ENCODE peak calls at places on chromosomes 2 and 18, in four cellular contexts. One of them, this sample, is unnamed.

GRCh38 chr18:29271496-29271895 is 1094.6 kb upstream of the CDH2 start:
- DNase-seq in body of pancreas: no peak
- DNase-seq in lower lobe of right lung: no peak
- DNase-seq in hepatocyte: no peak
- DNase-seq in this sample: no peak

GRCh38 chr18:3720818-3721545 is 271.0 kb downstream of the TGIF1 start:
- DNase-seq in body of pancreas: no peak
- DNase-seq in lower lobe of right lung: no peak
- DNase-seq in hepatocyte: peak
- DNase-seq in this sample: no peak

GRCh38 chr2:204828191-204828590 is 282.9 kb downstream of the PARD3B start:
- DNase-seq in body of pancreas: no peak
- DNase-seq in lower lobe of right lung: no peak
- DNase-seq in hepatocyte: no peak
- DNase-seq in this sample: no peak

GRCh38 chr2:128622371-128622770 is 303.7 kb upstream of the HS6ST1 start:
- DNase-seq in body of pancreas: peak
- DNase-seq in lower lobe of right lung: peak
- DNase-seq in hepatocyte: no peak
- DNase-seq in this sample: no peak

GRCh38 chr2:240351826-240352426 is 83.5 kb upstream of the GPC1 start:
- DNase-seq in body of pancreas: no peak
- DNase-seq in lower lobe of right lung: no peak
- DNase-seq in hepatocyte: no peak
- DNase-seq in this sample: no peak

GRCh38 chr2:1451451-1451850 is 38.2 kb downstream of the TPO start:
- DNase-seq in body of pancreas: no peak
- DNase-seq in lower lobe of right lung: no peak
- DNase-seq in hepatocyte: no peak
- DNase-seq in this sample: no peak

GRCh38 chr2:159516241-159516758 is 100.0 kb downstream of the BAZ2B start:
- DNase-seq in body of pancreas: peak
- DNase-seq in lower lobe of right lung: no peak
- DNase-seq in hepatocyte: peak
- DNase-seq in this sample: peak

GRCh38 chr2:204027105-204027504 is 90.5 kb downstream of the ICOS start:
- DNase-seq in body of pancreas: no peak
- DNase-seq in lower lobe of right lung: no peak
- DNase-seq in hepatocyte: no peak
- DNase-seq in this sample: no peak

GRCh38 chr2:216551234-216551633 is 52.6 kb downstream of the RPL37A start:
- DNase-seq in body of pancreas: no peak
- DNase-seq in lower lobe of right lung: no peak
- DNase-seq in hepatocyte: no peak
- DNase-seq in this sample: no peak

GRCh38 chr18:28407681-28408080 is 230.8 kb upstream of the CDH2 start:
- DNase-seq in body of pancreas: no peak
- DNase-seq in lower lobe of right lung: no peak
- DNase-seq in hepatocyte: no peak
- DNase-seq in this sample: no peak

GRCh38 chr2:121151311-121152109 is 133.5 kb downstream of the TFCP2L1 start:
- DNase-seq in body of pancreas: no peak
- DNase-seq in lower lobe of right lung: peak
- DNase-seq in hepatocyte: peak
- DNase-seq in this sample: peak

GRCh38 chr2:206260427-206261012 is 13.9 kb upstream of the ZDBF2 start:
- DNase-seq in body of pancreas: no peak
- DNase-seq in lower lobe of right lung: no peak
- DNase-seq in hepatocyte: peak
- DNase-seq in this sample: peak

GRCh38 chr2:55954306-55955035 is 30.9 kb upstream of the EFEMP1 start:
- DNase-seq in body of pancreas: no peak
- DNase-seq in lower lobe of right lung: no peak
- DNase-seq in hepatocyte: no peak
- DNase-seq in this sample: no peak

GRCh38 chr2:223979730-223980396 is 22.6 kb downstream of the MRPL44 start:
- DNase-seq in body of pancreas: no peak
- DNase-seq in lower lobe of right lung: no peak
- DNase-seq in hepatocyte: no peak
- DNase-seq in this sample: no peak

GRCh38 chr18:59708988-59709387 is 11.8 kb upstream of the CCBE1 start:
- DNase-seq in body of pancreas: no peak
- DNase-seq in lower lobe of right lung: no peak
- DNase-seq in hepatocyte: no peak
- DNase-seq in this sample: no peak

GRCh38 chr2:31256611-31257382 is 22.8 kb downstream of the EHD3 start:
- DNase-seq in body of pancreas: no peak
- DNase-seq in lower lobe of right lung: no peak
- DNase-seq in hepatocyte: peak
- DNase-seq in this sample: no peak

GRCh38 chr18:55586841-55587240 is 1.2 kb downstream of the TCF4 start:
- DNase-seq in body of pancreas: no peak
- DNase-seq in lower lobe of right lung: no peak
- DNase-seq in hepatocyte: peak
- DNase-seq in this sample: no peak

GRCh38 chr18:51778115-51778514 is 561.9 kb upstream of the DCC start:
- DNase-seq in body of pancreas: no peak
- DNase-seq in lower lobe of right lung: no peak
- DNase-seq in hepatocyte: no peak
- DNase-seq in this sample: no peak

GRCh38 chr2:9945596-9945995 is 5.9 kb upstream of the GRHL1 start:
- DNase-seq in body of pancreas: no peak
- DNase-seq in lower lobe of right lung: no peak
- DNase-seq in hepatocyte: no peak
- DNase-seq in this sample: no peak

GRCh38 chr18:76410033-76410432 is 85.0 kb downstream of the ZNF516 start:
- DNase-seq in body of pancreas: no peak
- DNase-seq in lower lobe of right lung: no peak
- DNase-seq in hepatocyte: no peak
- DNase-seq in this sample: no peak

GRCh38 chr2:170101789-170102188 is 76.2 kb upstream of the MYO3B start:
- DNase-seq in body of pancreas: no peak
- DNase-seq in lower lobe of right lung: no peak
- DNase-seq in hepatocyte: no peak
- DNase-seq in this sample: no peak

GRCh38 chr2:106882658-106883057 is 3.3 kb downstream of the ST6GAL2 start:
- DNase-seq in body of pancreas: no peak
- DNase-seq in lower lobe of right lung: no peak
- DNase-seq in hepatocyte: peak
- DNase-seq in this sample: no peak

GRCh38 chr2:215506604-215506990 is 70.7 kb upstream of the FN1 start:
- DNase-seq in body of pancreas: no peak
- DNase-seq in lower lobe of right lung: no peak
- DNase-seq in hepatocyte: no peak
- DNase-seq in this sample: no peak

GRCh38 chr2:151114934-151115333 is 146.7 kb downstream of the RBM43 start:
- DNase-seq in body of pancreas: no peak
- DNase-seq in lower lobe of right lung: no peak
- DNase-seq in hepatocyte: no peak
- DNase-seq in this sample: no peak

GRCh38 chr2:152611458-152612231 is 105.6 kb downstream of the PRPF40A start:
- DNase-seq in body of pancreas: peak
- DNase-seq in lower lobe of right lung: no peak
- DNase-seq in hepatocyte: peak
- DNase-seq in this sample: no peak

GRCh38 chr2:177881001-177881748 is 191.4 kb downstream of the PDE11A start:
- DNase-seq in body of pancreas: no peak
- DNase-seq in lower lobe of right lung: no peak
- DNase-seq in hepatocyte: no peak
- DNase-seq in this sample: no peak

GRCh38 chr2:121099329-121100318 is 185.4 kb downstream of the TFCP2L1 start:
- DNase-seq in body of pancreas: no peak
- DNase-seq in lower lobe of right lung: peak
- DNase-seq in hepatocyte: no peak
- DNase-seq in this sample: peak

GRCh38 chr2:45275235-45275805 is 266.1 kb upstream of the SIX2 start:
- DNase-seq in body of pancreas: peak
- DNase-seq in lower lobe of right lung: no peak
- DNase-seq in hepatocyte: peak
- DNase-seq in this sample: peak

GRCh38 chr2:69306897-69307695 is 79.9 kb downstream of the GFPT1 start:
- DNase-seq in body of pancreas: peak
- DNase-seq in lower lobe of right lung: peak
- DNase-seq in hepatocyte: peak
- DNase-seq in this sample: peak

GRCh38 chr2:227872676-227873075 is 1.2 kb downstream of the DAW1 start:
- DNase-seq in body of pancreas: no peak
- DNase-seq in lower lobe of right lung: no peak
- DNase-seq in hepatocyte: no peak
- DNase-seq in this sample: no peak

GRCh38 chr2:10930731-10931516 is 19.2 kb downstream of the KCNF1 start:
- DNase-seq in body of pancreas: no peak
- DNase-seq in lower lobe of right lung: no peak
- DNase-seq in hepatocyte: no peak
- DNase-seq in this sample: no peak

GRCh38 chr2:171923206-171923605 is 945 bp downstream of the HAT1 start:
- DNase-seq in body of pancreas: peak
- DNase-seq in lower lobe of right lung: no peak
- DNase-seq in hepatocyte: peak
- DNase-seq in this sample: peak

GRCh38 chr2:186827426-186827825 is 21.5 kb downstream of the ZSWIM2 start:
- DNase-seq in body of pancreas: no peak
- DNase-seq in lower lobe of right lung: no peak
- DNase-seq in hepatocyte: no peak
- DNase-seq in this sample: no peak

DNA sequence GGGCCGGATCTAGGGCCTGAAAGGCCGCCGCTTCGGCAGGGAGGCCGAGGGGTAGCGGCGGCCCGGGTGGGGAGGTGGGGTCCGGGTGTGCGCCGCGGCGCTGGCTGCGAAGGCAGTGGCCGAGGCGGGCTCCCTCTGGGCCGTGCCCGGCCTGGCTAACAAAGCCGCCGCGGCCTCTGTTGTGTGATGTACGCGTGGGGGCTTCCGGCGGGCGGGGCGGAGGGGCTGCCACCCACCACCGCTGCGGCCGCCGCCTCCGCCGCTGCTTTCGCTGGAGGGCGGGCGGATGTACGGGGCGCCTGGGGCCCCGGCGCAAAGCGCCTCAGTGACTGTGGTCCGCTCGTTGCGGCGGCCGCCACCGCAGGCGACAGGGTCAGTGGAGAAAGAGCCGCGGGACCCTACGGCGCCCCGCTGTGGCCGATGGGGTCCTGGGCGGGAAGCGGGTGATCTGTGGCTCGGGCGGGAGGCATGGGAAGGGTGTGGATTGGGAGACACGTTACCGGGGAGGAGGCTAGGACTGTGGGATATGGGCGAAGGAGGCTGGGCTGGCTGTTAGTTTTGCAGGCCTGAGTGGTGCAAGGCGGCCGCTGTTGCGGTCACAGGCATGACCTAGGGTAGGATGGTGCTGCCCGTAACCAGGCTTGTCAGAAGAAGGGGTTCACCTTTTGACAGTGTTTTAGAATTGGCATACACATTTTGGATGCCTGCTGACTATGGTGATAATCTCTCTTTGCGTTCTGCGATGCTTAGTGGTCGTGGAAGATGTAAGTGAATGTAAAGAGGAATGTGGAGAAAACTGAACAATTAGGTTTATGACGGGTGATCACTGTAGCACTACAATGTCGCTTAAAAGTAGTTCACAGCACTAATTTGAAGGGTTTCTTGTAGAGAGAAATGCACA is 662 bp downstream of the BZW1 start:
- DNase-seq in body of pancreas: peak
- DNase-seq in lower lobe of right lung: peak
- DNase-seq in hepatocyte: peak
- DNase-seq in this sample: peak
- TF ChIP-seq CTCF in body of pancreas: peak
- TF ChIP-seq CTCF in lower lobe of right lung: peak
- TF ChIP-seq CTCF in hepatocyte: peak
- TF ChIP-seq CTCF in this sample: peak

DNA sequence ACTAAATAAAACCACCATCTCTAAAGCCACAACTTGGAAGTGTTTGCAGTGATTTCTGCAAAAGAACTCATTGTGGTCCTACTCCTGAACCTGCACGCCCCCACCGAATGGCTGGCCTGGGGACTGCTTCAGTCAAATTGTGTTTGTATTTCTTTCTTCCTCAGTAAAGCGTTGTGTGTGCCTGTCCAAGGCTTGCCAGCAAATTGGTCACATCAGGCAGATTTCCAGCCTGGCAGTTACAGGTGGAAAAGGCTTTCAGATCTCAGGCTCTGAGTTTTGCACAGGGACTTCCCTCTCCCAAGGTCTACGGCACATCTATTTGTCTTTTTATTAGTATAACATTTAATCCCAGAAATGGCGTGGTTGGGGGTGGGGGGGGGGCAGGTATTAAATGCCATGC is 54.0 kb upstream of the NOSTRIN start:
- DNase-seq in body of pancreas: peak
- DNase-seq in lower lobe of right lung: no peak
- DNase-seq in hepatocyte: no peak
- DNase-seq in this sample: no peak
- TF ChIP-seq CTCF in body of pancreas: no peak
- TF ChIP-seq CTCF in lower lobe of right lung: no peak
- TF ChIP-seq CTCF in hepatocyte: no peak
- TF ChIP-seq CTCF in this sample: no peak

GRCh38 chr2:43233218-43234212 is 7.1 kb upstream of the ZFP36L2 start:
- DNase-seq in body of pancreas: peak
- DNase-seq in lower lobe of right lung: no peak
- DNase-seq in hepatocyte: no peak
- DNase-seq in this sample: no peak
- TF ChIP-seq CTCF in body of pancreas: no peak
- TF ChIP-seq CTCF in lower lobe of right lung: no peak
- TF ChIP-seq CTCF in hepatocyte: no peak
- TF ChIP-seq CTCF in this sample: no peak

GRCh38 chr18:54130177-54130576 is 94.3 kb downstream of the MBD2 start:
- DNase-seq in body of pancreas: no peak
- DNase-seq in lower lobe of right lung: no peak
- DNase-seq in hepatocyte: no peak
- DNase-seq in this sample: no peak

GRCh38 chr18:54130631-54131030 is 93.8 kb downstream of the MBD2 start:
- DNase-seq in body of pancreas: no peak
- DNase-seq in lower lobe of right lung: no peak
- DNase-seq in hepatocyte: no peak
- DNase-seq in this sample: no peak

GRCh38 chr18:54125429-54125828 is 99.0 kb downstream of the MBD2 start:
- DNase-seq in body of pancreas: no peak
- DNase-seq in lower lobe of right lung: no peak
- DNase-seq in hepatocyte: no peak
- DNase-seq in this sample: no peak

GRCh38 chr18:54129448-54130134 is 94.9 kb downstream of the MBD2 start:
- DNase-seq in body of pancreas: no peak
- DNase-seq in lower lobe of right lung: no peak
- DNase-seq in hepatocyte: no peak
- DNase-seq in this sample: no peak

DNA sequence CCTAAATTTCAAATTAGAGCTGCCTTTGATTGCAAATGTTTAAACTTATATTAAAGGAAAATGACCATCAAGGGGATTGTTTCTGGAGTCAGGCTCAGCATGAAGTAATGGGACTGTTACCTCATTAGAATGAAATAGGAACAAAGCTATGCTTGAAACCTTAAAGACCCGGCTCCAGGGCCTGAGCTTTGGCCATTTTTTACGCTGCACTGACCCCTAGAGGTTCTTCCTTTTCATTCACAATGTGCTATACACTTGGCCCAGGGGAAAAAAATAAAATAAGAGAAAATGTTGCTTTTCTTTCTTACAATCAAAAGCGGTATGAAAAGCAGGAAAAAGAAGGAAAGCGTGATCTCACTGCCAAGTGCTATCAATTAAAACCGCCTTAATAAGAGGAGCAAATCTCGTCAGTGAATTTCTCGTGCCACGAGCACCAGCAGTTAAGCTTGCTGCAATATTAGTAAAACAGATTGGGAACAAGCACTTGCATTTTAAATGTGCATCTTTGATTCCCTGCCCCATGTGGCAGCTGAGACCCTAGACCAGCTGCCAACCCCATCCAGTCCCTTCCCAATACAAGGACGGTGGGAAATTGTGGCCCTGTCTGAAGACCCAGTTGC is 96.6 kb downstream of the MBD2 start:
- DNase-seq in body of pancreas: no peak
- DNase-seq in lower lobe of right lung: no peak
- DNase-seq in hepatocyte: peak
- DNase-seq in this sample: peak
- TF ChIP-seq CTCF in body of pancreas: peak
- TF ChIP-seq CTCF in lower lobe of right lung: peak
- TF ChIP-seq CTCF in hepatocyte: peak
- TF ChIP-seq CTCF in this sample: peak

This sample was measured in Calu3.